ENCODE peak calls at places on chromosomes 5 and 9, in eight cellular contexts. Q is right atrium auricular region; C is HCT116; W is CD8-positive, alpha-beta T cell; X is mammary epithelial cell; M is PC-3; E is Panc1; V is tibial artery. H is an unnamed sample.

GRCh38 chr9:93620881-93621820 is 44.8 kb downstream of the PHF2 start:
- DNase-seq in Q (peak; percentile 50), C (no peak), W (no peak), E (no peak), X (no peak), M (no peak), V (no peak), H (no peak)

GRCh38 chr5:173638126-173638525 is 21.7 kb upstream of the BOD1 start:
- DNase-seq in W (no peak), C (no peak), V (no peak), Q (no peak), X (no peak), M (no peak), E (no peak), H (no peak)

GRCh38 chr9:27022920-27023319 is 17.4 kb upstream of the LRRC19 start:
- DNase-seq in Q (no peak), V (no peak), E (no peak), X (no peak), W (no peak), C (no peak), M (no peak), H (no peak)

GRCh38 chr5:20023686-20024085 is 35.7 kb upstream of the CDH18 start:
- DNase-seq in C (no peak), E (no peak), M (no peak), W (no peak), Q (no peak), X (no peak), V (no peak), H (no peak)

GRCh38 chr5:42595597-42595996 is 161.0 kb upstream of the CCDC152 start:
- DNase-seq in W (no peak), X (no peak), Q (no peak), E (no peak), C (no peak), M (no peak), V (no peak), H (no peak)

GRCh38 chr9:115035872-115036612 is 81.9 kb downstream of the TNC start:
- DNase-seq in Q (no peak), V (no peak), M (no peak), W (no peak), C (peak; percentile 32), E (no peak), X (peak; percentile 99), H (peak; percentile 90)

GRCh38 chr9:93151097-93151784 is 17.2 kb upstream of the NINJ1 start:
- DNase-seq in E (no peak), V (no peak), W (no peak), X (no peak), M (no peak), C (no peak), Q (no peak), H (no peak)

GRCh38 chr9:1460143-1460769 is 410.1 kb downstream of the DMRT2 start:
- DNase-seq in C (no peak), Q (no peak), E (no peak), V (no peak), M (peak; percentile 47), X (peak; percentile 2), W (no peak), H (no peak)

GRCh38 chr5:113693205-113693553 is 179.7 kb downstream of the YTHDC2 start:
- DNase-seq in X (no peak), V (no peak), Q (no peak), M (no peak), C (no peak), W (no peak), E (no peak), H (no peak)

GRCh38 chr5:177966009-177966838 is 29.8 kb downstream of the PROP1 start:
- DNase-seq in C (no peak), E (no peak), Q (no peak), W (no peak), X (no peak), V (no peak), M (no peak), H (no peak)

GRCh38 chr5:170078458-170078857 is 27.2 kb upstream of the FOXI1 start:
- DNase-seq in C (no peak), V (no peak), X (no peak), M (no peak), Q (no peak), W (no peak), E (no peak), H (no peak)

GRCh38 chr9:137456061-137456863 is 2.9 kb downstream of the NSMF start:
- DNase-seq in M (no peak), Q (no peak), V (no peak), E (no peak), W (no peak), X (no peak), C (no peak), H (no peak)

GRCh38 chr9:95017661-95018060 is 291.2 kb downstream of the AOPEP start:
- DNase-seq in V (no peak), M (peak; percentile 32), Q (no peak), W (no peak), E (no peak), X (peak; percentile 69), C (no peak), H (no peak)

GRCh38 chr5:59768204-59769040 is 125.1 kb downstream of the PDE4D start:
- DNase-seq in W (no peak), X (peak; percentile 81), V (peak; percentile 52), M (peak; percentile 65), C (no peak), Q (peak; percentile 64), E (no peak), H (peak; percentile 92)

GRCh38 chr9:130699047-130699446 is 5.5 kb downstream of the EXOSC2 start:
- DNase-seq in Q (no peak), E (no peak), C (no peak), V (no peak), M (no peak), X (no peak), W (no peak), H (no peak)

GRCh38 chr9:27059907-27060306 is 49.1 kb upstream of the TEK start:
- DNase-seq in V (no peak), M (no peak), W (no peak), E (no peak), X (no peak), C (no peak), Q (no peak), H (no peak)

GRCh38 chr9:120768870-120769269 is 24.3 kb downstream of the FBXW2 start:
- DNase-seq in X (peak; percentile 11), C (no peak), E (no peak), V (no peak), W (no peak), M (no peak), Q (no peak), H (peak; percentile 50)

GRCh38 chr5:166401391-166401790 is 1890.1 kb upstream of the WWC1 start:
- DNase-seq in X (no peak), W (no peak), Q (no peak), E (no peak), V (no peak), M (no peak), C (no peak), H (no peak)

GRCh38 chr9:36161187-36161586 is 8.0 kb upstream of the CCIN start:
- DNase-seq in V (no peak), E (no peak), X (no peak), M (no peak), C (no peak), W (no peak), Q (no peak), H (no peak)

GRCh38 chr5:83313431-83313830 is 158.1 kb upstream of the VCAN start:
- DNase-seq in Q (no peak), M (no peak), W (no peak), V (no peak), E (no peak), X (no peak), C (no peak), H (peak; percentile 57)

GRCh38 chr9:100600511-100601079 is 22.7 kb downstream of the CAVIN4 start:
- DNase-seq in Q (no peak), X (no peak), V (no peak), M (no peak), C (no peak), E (no peak), W (no peak), H (no peak)

GRCh38 chr5:38078161-38078560 is 180.2 kb upstream of the EGFLAM start:
- DNase-seq in Q (no peak), C (no peak), W (no peak), M (peak; percentile 39), E (no peak), X (peak; percentile 6), V (no peak), H (peak; percentile 7)

GRCh38 chr9:131733601-131734061 is 6.2 kb downstream of the RAPGEF1 start:
- DNase-seq in Q (no peak), C (no peak), V (no peak), M (peak; percentile 94), E (no peak), X (peak; percentile 98), W (no peak), H (peak; percentile 94)
- H3K27ac ChIP-seq in Q (peak overlapping the region; percentile 72), C (peak overlapping the region; percentile 52), V (peak overlapping the region; percentile 56), M (peak overlapping the region; percentile 95), E (peak overlapping the region; percentile 88), X (peak overlapping the region; percentile 88), W (peak overlapping the region; percentile 32), H (peak overlapping the region; percentile 72)

GRCh38 chr5:32426440-32427151 is 17.9 kb downstream of the ZFR start:
- DNase-seq in C (no peak), W (no peak), Q (no peak), M (no peak), X (no peak), V (no peak), E (no peak), H (no peak)
- H3K4me1 ChIP-seq in C (no peaks in the 10 kb centered on the region), W (peaks cover 4% of the 10 kb centered on the region), Q (no peaks in the 10 kb centered on the region), M (no peaks in the 10 kb centered on the region), X (peaks cover 3% of the 10 kb centered on the region), V (peaks cover 4% of the 10 kb centered on the region), E (no peaks in the 10 kb centered on the region), H (no peaks in the 10 kb centered on the region)

GRCh38 chr5:3278643-3279042 is 317.0 kb upstream of the IRX1 start:
- DNase-seq in W (no peak), C (no peak), M (no peak), X (no peak), E (no peak), V (no peak), Q (no peak), H (no peak)
- H3K27me3 ChIP-seq in W (no peaks in the 10 kb centered on the region), C (no peaks in the 10 kb centered on the region), M (no peaks in the 10 kb centered on the region), X (no peaks in the 10 kb centered on the region), E (no peaks in the 10 kb centered on the region), V (no peaks in the 10 kb centered on the region), Q (no peaks in the 10 kb centered on the region), H (no peaks in the 10 kb centered on the region)

GRCh38 chr9:81559741-81560140 is 129.6 kb downstream of the TLE1 start:
- DNase-seq in V (no peak), X (peak; percentile 88), M (peak; percentile 81), C (peak; percentile 65), W (no peak), E (no peak), Q (no peak), H (peak; percentile 92)

GRCh38 chr9:81557957-81558791 is 131.2 kb downstream of the TLE1 start:
- DNase-seq in E (no peak), Q (no peak), M (peak; percentile 24), V (no peak), W (no peak), C (no peak), X (peak; percentile 57), H (peak; percentile 53)

GRCh38 chr9:81560851-81561732 is 128.3 kb downstream of the TLE1 start:
- DNase-seq in M (no peak), W (no peak), Q (no peak), C (no peak), V (no peak), E (no peak), X (peak; percentile 32), H (no peak)

GRCh38 chr9:81557452-81557956 is 131.8 kb downstream of the TLE1 start:
- DNase-seq in W (no peak), C (no peak), Q (no peak), M (no peak), V (no peak), X (no peak), E (no peak), H (no peak)

GRCh38 chr9:81559197-81559596 is 130.2 kb downstream of the TLE1 start:
- DNase-seq in X (no peak), Q (no peak), C (no peak), W (no peak), V (no peak), E (no peak), M (no peak), H (no peak)
- H3K27ac ChIP-seq in X (peak overlapping the region; percentile 84), Q (peak overlapping the region; percentile 71), C (peak overlapping the region; percentile 36), W (no peak overlapping the region), V (no peak overlapping the region), E (no peak overlapping the region), M (peak overlapping the region; percentile 52), H (no peak overlapping the region)